ENCODE peak calls at places on chromosome 15, in eight cellular contexts. V is breast epithelium, T is GM23248, B is tibial nerve, Z is left lung, L is SK-N-SH, P is AG04450, E is astrocyte. F is an unnamed sample. For H3K27me3, the result is how much of the 10 kb centered on the place peaks cover.

GRCh38 chr15:45646220-45646619 is 11.4 kb downstream of the SQOR start:
- DNase-seq in E (peak), L (no peak), Z (no peak), B (no peak), V (no peak), P (no peak), T (peak), F (no peak)

GRCh38 chr15:39075311-39075710 is 505.6 kb upstream of the THBS1 start:
- DNase-seq in E (peak), B (no peak), V (no peak), T (peak), Z (no peak), L (no peak), P (no peak), F (no peak)

GRCh38 chr15:73318463-73319351 is 50.1 kb downstream of the HCN4 start:
- DNase-seq in V (peak), L (peak), T (peak), B (no peak), E (no peak), P (no peak), Z (no peak), F (peak)

GRCh38 chr15:63238796-63239195 is 38.6 kb upstream of the APH1B start:
- DNase-seq in B (no peak), P (no peak), Z (no peak), E (peak), L (no peak), V (no peak), T (peak), F (no peak)

GRCh38 chr15:100809151-100809550 is 70.5 kb upstream of the ALDH1A3 start:
- DNase-seq in B (no peak), E (peak), P (no peak), T (peak), L (no peak), V (no peak), Z (no peak), F (no peak)

GRCh38 chr15:85592148-85592547 is 202.6 kb downstream of the KLHL25 start:
- DNase-seq in T (peak), B (no peak), L (peak), P (no peak), E (peak), Z (no peak), V (no peak), F (no peak)

GRCh38 chr15:37204698-37205097 is 104.3 kb upstream of the MEIS2 start:
- DNase-seq in V (no peak), T (no peak), Z (no peak), B (no peak), P (no peak), L (no peak), E (no peak), F (no peak)

GRCh38 chr15:89472785-89473256 is 23.6 kb downstream of the RHCG start:
- DNase-seq in V (no peak), Z (peak), T (peak), P (peak), L (peak), E (peak), B (no peak), F (peak)

GRCh38 chr15:71462638-71463037 is 347.4 kb downstream of the THSD4 start:
- DNase-seq in L (no peak), V (no peak), B (no peak), Z (no peak), E (no peak), P (no peak), T (no peak), F (no peak)

GRCh38 chr15:24075420-24076089 is 388.4 kb upstream of the NDN start:
- DNase-seq in B (no peak), T (no peak), Z (no peak), V (no peak), L (no peak), P (no peak), E (no peak), F (no peak)

GRCh38 chr15:81279621-81280051 is 44.3 kb downstream of the STARD5 start:
- DNase-seq in P (no peak), V (no peak), E (no peak), Z (no peak), L (no peak), T (no peak), B (no peak), F (peak)

GRCh38 chr15:90885432-90886290 is 1.4 kb downstream of the FES start:
- DNase-seq in B (peak), Z (peak), T (peak), V (peak), P (peak), E (no peak), L (peak), F (peak)

GRCh38 chr15:87609909-87610308 is 646.6 kb downstream of the NTRK3 start:
- DNase-seq in E (no peak), Z (no peak), P (no peak), T (no peak), V (no peak), B (no peak), L (no peak), F (no peak)

GRCh38 chr15:85532689-85533088 is 152.3 kb downstream of the AKAP13 start:
- DNase-seq in E (no peak), T (no peak), V (no peak), L (no peak), B (no peak), Z (peak), P (no peak), F (no peak)

GRCh38 chr15:88454867-88455810 is 12.0 kb downstream of the MRPL46 start:
- DNase-seq in L (peak), Z (peak), B (no peak), E (peak), P (peak), T (peak), V (no peak), F (peak)

GRCh38 chr15:66151809-66152208 is 101.7 kb downstream of the MEGF11 start:
- DNase-seq in T (no peak), Z (no peak), L (peak), P (no peak), E (no peak), B (no peak), V (no peak), F (no peak)

GRCh38 chr15:101709466-101709865 is 14.8 kb downstream of the TARS3 start:
- DNase-seq in Z (no peak), V (no peak), E (no peak), B (no peak), P (no peak), L (no peak), T (no peak), F (no peak)

GRCh38 chr15:68389936-68390790 is 41.8 kb downstream of the ITGA11 start:
- DNase-seq in P (peak), E (peak), T (peak), B (no peak), L (no peak), V (no peak), Z (no peak), F (no peak)

GRCh38 chr15:41424809-41425208 is 7.9 kb downstream of the RTF1 start:
- DNase-seq in T (no peak), Z (no peak), B (no peak), V (no peak), E (no peak), L (no peak), P (no peak), F (no peak)

GRCh38 chr15:28098766-28099554 is at the start of gene OCA2:
- DNase-seq in L (peak), E (peak), V (no peak), Z (peak), T (peak), P (no peak), B (no peak), F (peak)

GRCh38 chr15:45522931-45523331 is 376 bp upstream of the SLC30A4 start:
- DNase-seq in B (peak), V (no peak), L (no peak), P (no peak), Z (peak), T (peak), E (peak), F (no peak)

GRCh38 chr15:60649845-60650548 is 171.1 kb upstream of the ICE2 start:
- DNase-seq in B (no peak), E (no peak), Z (no peak), P (no peak), V (no peak), L (no peak), T (peak), F (no peak)

GRCh38 chr15:32659340-32659831 is 17.9 kb downstream of the SCG5 start:
- DNase-seq in Z (no peak), L (peak), P (no peak), T (peak), B (no peak), V (no peak), E (peak), F (no peak)

GRCh38 chr15:82538961-82539689 is 1.1 kb downstream of the RPS17 start:
- DNase-seq in E (no peak), B (no peak), V (no peak), L (peak), Z (no peak), T (peak), P (no peak), F (no peak)

GRCh38 chr15:100536733-100537132 is 8.0 kb upstream of the CERS3 start:
- DNase-seq in Z (no peak), B (no peak), P (no peak), V (no peak), L (no peak), E (no peak), T (no peak), F (no peak)

GRCh38 chr15:38617831-38618230 is 53.2 kb upstream of the RASGRP1 start:
- DNase-seq in L (no peak), V (no peak), Z (no peak), E (no peak), P (no peak), T (no peak), B (no peak), F (no peak)

GRCh38 chr15:88586401-88587162 is 34.6 kb upstream of the AEN start:
- DNase-seq in E (peak), P (no peak), V (no peak), Z (no peak), B (no peak), T (peak), L (peak), F (no peak)

GRCh38 chr15:35130245-35130644 is 45.1 kb upstream of the NANOGP8 start:
- DNase-seq in B (no peak), V (no peak), P (no peak), E (no peak), L (no peak), T (no peak), Z (no peak), F (no peak)

GRCh38 chr15:85457392-85457968 is 77.1 kb downstream of the AKAP13 start:
- DNase-seq in Z (no peak), V (no peak), T (no peak), P (no peak), L (no peak), E (no peak), B (no peak), F (no peak)

GRCh38 chr15:100765458-100766224 is 114.0 kb upstream of the ALDH1A3 start:
- DNase-seq in P (no peak), L (no peak), B (peak), Z (no peak), E (no peak), T (no peak), V (peak), F (no peak)

GRCh38 chr15:78322724-78323395 is 17.3 kb upstream of the CRABP1 start:
- DNase-seq in T (no peak), L (no peak), Z (no peak), P (no peak), B (no peak), V (no peak), E (no peak), F (no peak)
- H3K27me3 ChIP-seq in T (under half), L (under half), Z (under half), P (under half), B (under half), V (under half), E (under half), F (under half)

DNA sequence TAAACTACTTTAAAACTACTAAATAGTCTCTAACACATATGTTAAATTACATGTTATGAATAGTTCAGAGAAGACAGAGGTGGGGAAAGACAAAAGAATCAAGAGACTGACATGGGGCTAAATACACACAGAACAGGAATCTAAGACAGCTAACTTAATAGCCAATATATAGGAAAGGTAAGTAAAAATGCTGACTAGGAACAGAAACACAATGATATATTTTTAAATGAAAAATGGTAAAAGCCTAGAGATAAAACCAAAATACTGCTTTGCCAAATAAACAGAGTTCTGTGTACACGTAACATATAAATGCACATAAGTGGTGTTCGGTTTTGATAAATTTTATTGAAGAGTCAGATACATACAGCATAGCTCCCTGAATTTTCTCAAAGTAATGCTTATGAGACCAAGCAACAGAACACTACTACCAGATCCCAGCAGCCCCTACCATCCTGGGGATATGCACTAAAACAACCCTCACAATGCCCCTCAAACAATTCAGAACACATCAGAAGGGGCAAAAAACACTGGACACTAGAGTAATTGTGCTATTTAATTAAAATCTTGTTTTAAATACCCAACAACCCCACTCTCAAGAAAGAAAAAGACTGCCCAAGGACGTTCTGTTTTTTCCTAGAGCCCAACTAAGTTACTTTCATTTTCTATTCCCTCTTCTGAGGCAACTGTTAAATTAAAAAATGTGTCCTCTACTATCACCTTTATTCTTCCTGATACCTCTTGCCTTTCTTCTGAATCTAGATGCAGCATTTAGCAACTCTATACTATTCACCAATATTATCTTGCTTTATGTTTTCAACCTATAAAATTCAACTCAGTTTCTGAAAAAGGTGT is 121.1 kb downstream of the ADAM10 start:
- DNase-seq in P (no peak), E (no peak), V (no peak), Z (no peak), T (peak), L (no peak), B (no peak), F (no peak)
- H3K4me3 ChIP-seq in P (peak), E (no peak), V (peak), Z (peak), T (peak), L (peak), B (peak), F (peak)

GRCh38 chr15:40379374-40379773 is 3.1 kb upstream of the KNSTRN start:
- DNase-seq in Z (no peak), L (no peak), T (no peak), E (no peak), P (no peak), V (no peak), B (no peak), F (no peak)

GRCh38 chr15:40380636-40381035 is 1.9 kb upstream of the KNSTRN start:
- DNase-seq in V (no peak), B (no peak), E (no peak), L (no peak), T (no peak), P (no peak), Z (no peak), F (no peak)

GRCh38 chr15:40379853-40380252 is 2.7 kb upstream of the KNSTRN start:
- DNase-seq in Z (peak), V (no peak), L (no peak), E (peak), P (peak), T (peak), B (peak), F (no peak)

GRCh38 chr15:40381818-40382529 is 547 bp upstream of the KNSTRN start:
- DNase-seq in E (no peak), B (no peak), V (no peak), T (no peak), P (no peak), L (no peak), Z (no peak), F (no peak)

DNA sequence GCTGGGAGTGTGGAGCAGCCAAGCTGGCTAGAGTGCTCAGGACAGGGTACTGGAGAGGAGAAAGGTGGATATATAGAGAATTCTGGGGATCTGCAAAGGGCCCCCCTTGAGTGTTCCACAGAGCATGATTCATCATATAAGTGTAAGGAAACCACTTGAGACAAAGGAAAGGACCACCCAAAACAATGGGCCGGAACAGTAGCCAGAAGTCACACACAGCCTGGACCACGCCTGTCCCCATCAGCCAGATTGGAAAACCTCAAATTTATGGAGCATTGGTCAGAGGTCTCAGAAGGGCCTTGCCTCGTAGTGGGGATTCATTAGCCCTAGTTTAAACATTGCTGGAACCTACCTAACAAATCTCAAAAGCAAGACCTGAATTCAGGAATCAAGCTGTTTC is 4.9 kb upstream of the KNSTRN start:
- DNase-seq in L (no peak), E (no peak), Z (no peak), B (no peak), V (no peak), T (no peak), P (no peak), F (no peak)
- H3K27ac ChIP-seq in L (no peak), E (no peak), Z (no peak), B (no peak), V (no peak), T (no peak), P (no peak), F (no peak)

DNA sequence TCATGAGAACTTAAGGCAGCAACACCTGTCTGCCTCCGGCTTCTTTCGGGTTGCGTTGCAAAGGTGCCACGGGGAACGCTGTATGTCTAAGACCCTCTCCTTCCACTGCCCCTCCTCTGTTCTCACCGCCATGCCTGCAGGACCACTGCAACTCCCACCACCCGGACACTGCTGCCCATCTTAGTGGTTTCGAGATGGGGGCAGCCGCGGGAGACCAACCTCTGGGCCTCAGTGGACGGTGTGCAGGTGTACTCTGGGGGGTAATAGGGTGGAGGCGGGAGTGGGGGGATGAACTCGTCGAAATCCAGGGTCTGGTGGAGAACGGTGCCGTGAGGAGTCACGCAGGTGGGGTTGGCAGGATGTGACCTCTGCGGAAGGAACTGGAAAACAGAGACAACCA is 132.8 kb downstream of the NSMCE3 start:
- DNase-seq in B (peak), L (no peak), E (no peak), P (no peak), Z (no peak), V (no peak), T (no peak), F (no peak)
- H3K27me3 ChIP-seq in B (under half), L (under half), E (under half), P (under half), Z (under half), V (under half), T (under half), F (under half)

GRCh38 chr15:80071652-80072051 is 12.2 kb downstream of the ZFAND6 start:
- DNase-seq in Z (no peak), L (no peak), E (no peak), B (no peak), V (no peak), P (no peak), T (no peak), F (no peak)
- H3K4me3 ChIP-seq in Z (no peak), L (peak), E (no peak), B (no peak), V (no peak), P (no peak), T (peak), F (no peak)

DNA sequence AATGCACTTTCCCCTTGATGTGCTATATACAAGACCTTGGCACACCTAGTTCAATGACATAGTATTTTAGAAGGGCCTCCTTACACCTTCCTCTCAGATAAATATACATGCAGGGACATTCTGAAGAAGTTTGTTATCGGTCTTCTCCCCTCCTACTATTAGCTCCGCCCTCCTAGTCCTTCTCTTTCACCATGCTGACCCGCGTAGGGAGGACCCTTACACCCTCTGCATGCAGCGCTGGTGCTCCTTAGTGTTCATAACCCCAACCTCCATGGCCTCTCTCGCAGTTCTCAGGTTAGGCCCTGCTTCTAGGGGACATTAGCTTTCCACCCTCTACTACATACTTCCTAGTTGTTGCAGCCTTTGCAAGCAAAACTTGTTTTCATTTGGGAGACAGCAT is 146.4 kb downstream of the PGPEP1L start:
- DNase-seq in T (no peak), V (no peak), B (no peak), E (no peak), L (no peak), P (no peak), Z (no peak), F (no peak)
- H3K27ac ChIP-seq in T (peak), V (peak), B (no peak), E (no peak), L (no peak), P (no peak), Z (peak), F (no peak)

GRCh38 chr15:95409924-95410323 is 920.6 kb upstream of the NR2F2 start:
- DNase-seq in V (no peak), L (no peak), E (peak), B (no peak), T (no peak), P (no peak), Z (no peak), F (no peak)
- H3K27me3 ChIP-seq in V (under half), L (under half), E (under half), B (under half), T (under half), P (under half), Z (under half), F (under half)

DNA sequence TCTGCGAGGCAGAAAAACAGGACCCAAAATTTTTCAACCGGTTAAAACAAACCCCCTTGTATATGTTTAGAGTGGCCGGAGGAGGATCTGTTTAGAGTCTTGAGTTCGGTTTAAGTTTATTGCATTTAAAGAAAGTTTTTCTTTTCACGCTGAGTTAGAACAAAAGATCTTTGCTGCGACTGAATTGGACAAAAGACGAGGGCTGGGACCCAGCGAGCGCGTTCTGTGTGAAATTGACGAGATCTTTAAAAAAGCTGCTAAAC is 9.8 kb downstream of the NR2F2 start:
- DNase-seq in B (no peak), T (no peak), E (no peak), Z (no peak), P (no peak), L (no peak), V (no peak), F (no peak)
- H3K4me3 ChIP-seq in B (peak), T (peak), E (peak), Z (peak), P (peak), L (peak), V (peak), F (peak)

GRCh38 chr15:64861331-64861730 is 19.6 kb downstream of the PLEKHO2 start:
- DNase-seq in P (no peak), L (no peak), E (no peak), V (no peak), T (no peak), Z (no peak), B (no peak), F (no peak)
- H3K27ac ChIP-seq in P (no peak), L (no peak), E (no peak), V (no peak), T (no peak), Z (no peak), B (no peak), F (no peak)